ENCODE peak calls at places on chromosomes 6 and 20, in nine cellular contexts. One of them, this sample, is unnamed.

GRCh38 chr6:109222848-109223247 is 127.5 kb downstream of the CEP57L1 start:
- DNase-seq in thoracic aorta: no peak
- DNase-seq in CD8-positive, alpha-beta T cell: no peak
- DNase-seq in AG04450: no peak
- DNase-seq in tibial artery: no peak
- DNase-seq in astrocyte of the spinal cord: no peak
- DNase-seq in mammary epithelial cell: no peak
- DNase-seq in Panc1: no peak
- DNase-seq in psoas muscle: no peak
- DNase-seq in this sample: no peak

GRCh38 chr6:31004794-31005193 is 5.5 kb upstream of the MUC22 start:
- DNase-seq in thoracic aorta: no peak
- DNase-seq in CD8-positive, alpha-beta T cell: no peak
- DNase-seq in AG04450: no peak
- DNase-seq in tibial artery: no peak
- DNase-seq in astrocyte of the spinal cord: no peak
- DNase-seq in mammary epithelial cell: no peak
- DNase-seq in Panc1: no peak
- DNase-seq in psoas muscle: no peak
- DNase-seq in this sample: no peak

GRCh38 chr20:56440346-56441007 is 27.9 kb upstream of the RTF2 start:
- DNase-seq in thoracic aorta: no peak
- DNase-seq in CD8-positive, alpha-beta T cell: peak
- DNase-seq in AG04450: no peak
- DNase-seq in tibial artery: no peak
- DNase-seq in astrocyte of the spinal cord: peak
- DNase-seq in mammary epithelial cell: no peak
- DNase-seq in Panc1: no peak
- DNase-seq in psoas muscle: no peak
- DNase-seq in this sample: no peak

GRCh38 chr6:141986457-141986856 is 146.3 kb upstream of the GJE1 start:
- DNase-seq in thoracic aorta: no peak
- DNase-seq in CD8-positive, alpha-beta T cell: no peak
- DNase-seq in AG04450: no peak
- DNase-seq in tibial artery: no peak
- DNase-seq in astrocyte of the spinal cord: no peak
- DNase-seq in mammary epithelial cell: no peak
- DNase-seq in Panc1: no peak
- DNase-seq in psoas muscle: no peak
- DNase-seq in this sample: no peak

GRCh38 chr6:1577146-1577680 is 32.5 kb upstream of the FOXC1 start:
- DNase-seq in thoracic aorta: no peak
- DNase-seq in CD8-positive, alpha-beta T cell: no peak
- DNase-seq in AG04450: no peak
- DNase-seq in tibial artery: no peak
- DNase-seq in astrocyte of the spinal cord: no peak
- DNase-seq in mammary epithelial cell: no peak
- DNase-seq in Panc1: no peak
- DNase-seq in psoas muscle: no peak
- DNase-seq in this sample: no peak

GRCh38 chr6:4253604-4254211 is 118.3 kb upstream of the ECI2 start:
- DNase-seq in thoracic aorta: no peak
- DNase-seq in CD8-positive, alpha-beta T cell: no peak
- DNase-seq in AG04450: peak
- DNase-seq in tibial artery: no peak
- DNase-seq in astrocyte of the spinal cord: peak
- DNase-seq in mammary epithelial cell: peak
- DNase-seq in Panc1: no peak
- DNase-seq in psoas muscle: no peak
- DNase-seq in this sample: no peak

GRCh38 chr6:144797881-144798589 is 512.9 kb downstream of the UTRN start:
- DNase-seq in thoracic aorta: no peak
- DNase-seq in CD8-positive, alpha-beta T cell: no peak
- DNase-seq in AG04450: peak
- DNase-seq in tibial artery: no peak
- DNase-seq in astrocyte of the spinal cord: peak
- DNase-seq in mammary epithelial cell: peak
- DNase-seq in Panc1: peak
- DNase-seq in psoas muscle: no peak
- DNase-seq in this sample: no peak

GRCh38 chr20:51750037-51750769 is 18.0 kb downstream of the ATP9A start:
- DNase-seq in thoracic aorta: peak
- DNase-seq in CD8-positive, alpha-beta T cell: no peak
- DNase-seq in AG04450: peak
- DNase-seq in tibial artery: peak
- DNase-seq in astrocyte of the spinal cord: peak
- DNase-seq in mammary epithelial cell: peak
- DNase-seq in Panc1: peak
- DNase-seq in psoas muscle: peak
- DNase-seq in this sample: no peak

GRCh38 chr20:4724459-4725262 is 3.0 kb downstream of the PRND start:
- DNase-seq in thoracic aorta: no peak
- DNase-seq in CD8-positive, alpha-beta T cell: no peak
- DNase-seq in AG04450: no peak
- DNase-seq in tibial artery: no peak
- DNase-seq in astrocyte of the spinal cord: no peak
- DNase-seq in mammary epithelial cell: no peak
- DNase-seq in Panc1: no peak
- DNase-seq in psoas muscle: no peak
- DNase-seq in this sample: no peak

GRCh38 chr6:127319686-127320085 is 23.7 kb downstream of the ECHDC1 start:
- DNase-seq in thoracic aorta: no peak
- DNase-seq in CD8-positive, alpha-beta T cell: no peak
- DNase-seq in AG04450: no peak
- DNase-seq in tibial artery: no peak
- DNase-seq in astrocyte of the spinal cord: no peak
- DNase-seq in mammary epithelial cell: no peak
- DNase-seq in Panc1: no peak
- DNase-seq in psoas muscle: no peak
- DNase-seq in this sample: no peak

GRCh38 chr20:50848341-50848808 is 53.5 kb downstream of the BCAS4 start:
- DNase-seq in thoracic aorta: peak
- DNase-seq in CD8-positive, alpha-beta T cell: no peak
- DNase-seq in AG04450: no peak
- DNase-seq in tibial artery: peak
- DNase-seq in astrocyte of the spinal cord: peak
- DNase-seq in mammary epithelial cell: peak
- DNase-seq in Panc1: no peak
- DNase-seq in psoas muscle: no peak
- DNase-seq in this sample: no peak

GRCh38 chr20:61937146-61937962 is 128.3 kb downstream of the TAF4 start:
- DNase-seq in thoracic aorta: no peak
- DNase-seq in CD8-positive, alpha-beta T cell: no peak
- DNase-seq in AG04450: no peak
- DNase-seq in tibial artery: no peak
- DNase-seq in astrocyte of the spinal cord: no peak
- DNase-seq in mammary epithelial cell: no peak
- DNase-seq in Panc1: no peak
- DNase-seq in psoas muscle: peak
- DNase-seq in this sample: peak

GRCh38 chr6:68976260-68976659 is 341.2 kb downstream of the ADGRB3 start:
- DNase-seq in thoracic aorta: no peak
- DNase-seq in CD8-positive, alpha-beta T cell: no peak
- DNase-seq in AG04450: no peak
- DNase-seq in tibial artery: no peak
- DNase-seq in astrocyte of the spinal cord: no peak
- DNase-seq in mammary epithelial cell: no peak
- DNase-seq in Panc1: no peak
- DNase-seq in psoas muscle: no peak
- DNase-seq in this sample: no peak

GRCh38 chr6:68978411-68978810 is 343.3 kb downstream of the ADGRB3 start:
- DNase-seq in thoracic aorta: no peak
- DNase-seq in CD8-positive, alpha-beta T cell: no peak
- DNase-seq in AG04450: no peak
- DNase-seq in tibial artery: no peak
- DNase-seq in astrocyte of the spinal cord: no peak
- DNase-seq in mammary epithelial cell: no peak
- DNase-seq in Panc1: no peak
- DNase-seq in psoas muscle: no peak
- DNase-seq in this sample: no peak

GRCh38 chr6:68975064-68975463 is 340.0 kb downstream of the ADGRB3 start:
- DNase-seq in thoracic aorta: no peak
- DNase-seq in CD8-positive, alpha-beta T cell: no peak
- DNase-seq in AG04450: no peak
- DNase-seq in tibial artery: no peak
- DNase-seq in astrocyte of the spinal cord: peak
- DNase-seq in mammary epithelial cell: no peak
- DNase-seq in Panc1: no peak
- DNase-seq in psoas muscle: no peak
- DNase-seq in this sample: peak
- TF ChIP-seq CTCF in thoracic aorta: no peak
- TF ChIP-seq CTCF in CD8-positive, alpha-beta T cell: no peak
- TF ChIP-seq CTCF in AG04450: no peak
- TF ChIP-seq CTCF in tibial artery: no peak
- TF ChIP-seq CTCF in astrocyte of the spinal cord: peak
- TF ChIP-seq CTCF in mammary epithelial cell: no peak
- TF ChIP-seq CTCF in Panc1: peak
- TF ChIP-seq CTCF in psoas muscle: no peak
- TF ChIP-seq CTCF in this sample: peak

DNA sequence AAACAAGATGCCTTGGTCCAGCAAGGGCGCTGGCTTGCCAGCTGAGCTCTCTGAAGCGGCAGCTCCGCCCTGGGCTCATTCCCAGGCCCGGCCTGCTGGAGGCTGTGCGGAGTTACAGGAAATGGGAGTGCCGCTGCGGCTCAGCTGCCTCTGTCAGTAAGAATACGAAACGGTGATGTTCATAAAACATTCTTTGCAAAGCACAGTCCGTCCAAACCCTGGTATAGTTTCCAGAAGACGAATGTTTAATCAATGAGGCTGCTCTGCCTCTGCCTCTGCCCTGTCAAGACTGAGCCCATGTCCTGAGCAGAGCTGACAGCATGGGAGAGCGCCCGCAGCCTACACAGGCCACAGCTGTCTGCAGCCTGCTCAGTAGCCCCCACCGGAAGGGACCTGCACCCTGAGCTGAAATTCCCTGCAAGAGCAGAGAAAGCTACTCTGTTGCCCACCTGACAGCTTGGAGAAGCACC is 153.3 kb upstream of the SNX9 start:
- DNase-seq in thoracic aorta: peak
- DNase-seq in CD8-positive, alpha-beta T cell: no peak
- DNase-seq in AG04450: peak
- DNase-seq in tibial artery: peak
- DNase-seq in astrocyte of the spinal cord: peak
- DNase-seq in mammary epithelial cell: peak
- DNase-seq in Panc1: no peak
- DNase-seq in psoas muscle: peak
- DNase-seq in this sample: peak
- H3K4me3 ChIP-seq in thoracic aorta: peak
- H3K4me3 ChIP-seq in CD8-positive, alpha-beta T cell: no peak
- H3K4me3 ChIP-seq in AG04450: peak
- H3K4me3 ChIP-seq in tibial artery: peak
- H3K4me3 ChIP-seq in astrocyte of the spinal cord: no peak
- H3K4me3 ChIP-seq in mammary epithelial cell: no peak
- H3K4me3 ChIP-seq in Panc1: no peak
- H3K4me3 ChIP-seq in psoas muscle: peak
- H3K4me3 ChIP-seq in this sample: no peak

GRCh38 chr20:46583411-46584214 is 33.2 kb upstream of the OCSTAMP start:
- DNase-seq in thoracic aorta: no peak
- DNase-seq in CD8-positive, alpha-beta T cell: no peak
- DNase-seq in AG04450: no peak
- DNase-seq in tibial artery: no peak
- DNase-seq in astrocyte of the spinal cord: no peak
- DNase-seq in mammary epithelial cell: no peak
- DNase-seq in Panc1: no peak
- DNase-seq in psoas muscle: no peak
- DNase-seq in this sample: no peak

GRCh38 chr20:46582648-46583047 is 32.2 kb upstream of the OCSTAMP start:
- DNase-seq in thoracic aorta: no peak
- DNase-seq in CD8-positive, alpha-beta T cell: no peak
- DNase-seq in AG04450: no peak
- DNase-seq in tibial artery: no peak
- DNase-seq in astrocyte of the spinal cord: no peak
- DNase-seq in mammary epithelial cell: no peak
- DNase-seq in Panc1: no peak
- DNase-seq in psoas muscle: no peak
- DNase-seq in this sample: no peak

GRCh38 chr20:46580613-46581012 is 30.2 kb upstream of the OCSTAMP start:
- DNase-seq in thoracic aorta: no peak
- DNase-seq in CD8-positive, alpha-beta T cell: no peak
- DNase-seq in AG04450: no peak
- DNase-seq in tibial artery: no peak
- DNase-seq in astrocyte of the spinal cord: no peak
- DNase-seq in mammary epithelial cell: peak
- DNase-seq in Panc1: no peak
- DNase-seq in psoas muscle: no peak
- DNase-seq in this sample: no peak

GRCh38 chr20:46578745-46579144 is 28.3 kb upstream of the OCSTAMP start:
- DNase-seq in thoracic aorta: no peak
- DNase-seq in CD8-positive, alpha-beta T cell: no peak
- DNase-seq in AG04450: no peak
- DNase-seq in tibial artery: no peak
- DNase-seq in astrocyte of the spinal cord: no peak
- DNase-seq in mammary epithelial cell: no peak
- DNase-seq in Panc1: no peak
- DNase-seq in psoas muscle: no peak
- DNase-seq in this sample: no peak

GRCh38 chr20:46581386-46581785 is 30.9 kb upstream of the OCSTAMP start:
- DNase-seq in thoracic aorta: no peak
- DNase-seq in CD8-positive, alpha-beta T cell: no peak
- DNase-seq in AG04450: no peak
- DNase-seq in tibial artery: no peak
- DNase-seq in astrocyte of the spinal cord: no peak
- DNase-seq in mammary epithelial cell: no peak
- DNase-seq in Panc1: no peak
- DNase-seq in psoas muscle: no peak
- DNase-seq in this sample: no peak
- TF ChIP-seq CTCF in thoracic aorta: no peak
- TF ChIP-seq CTCF in CD8-positive, alpha-beta T cell: no peak
- TF ChIP-seq CTCF in AG04450: no peak
- TF ChIP-seq CTCF in tibial artery: no peak
- TF ChIP-seq CTCF in astrocyte of the spinal cord: no peak
- TF ChIP-seq CTCF in mammary epithelial cell: no peak
- TF ChIP-seq CTCF in Panc1: no peak
- TF ChIP-seq CTCF in psoas muscle: no peak
- TF ChIP-seq CTCF in this sample: no peak

DNA sequence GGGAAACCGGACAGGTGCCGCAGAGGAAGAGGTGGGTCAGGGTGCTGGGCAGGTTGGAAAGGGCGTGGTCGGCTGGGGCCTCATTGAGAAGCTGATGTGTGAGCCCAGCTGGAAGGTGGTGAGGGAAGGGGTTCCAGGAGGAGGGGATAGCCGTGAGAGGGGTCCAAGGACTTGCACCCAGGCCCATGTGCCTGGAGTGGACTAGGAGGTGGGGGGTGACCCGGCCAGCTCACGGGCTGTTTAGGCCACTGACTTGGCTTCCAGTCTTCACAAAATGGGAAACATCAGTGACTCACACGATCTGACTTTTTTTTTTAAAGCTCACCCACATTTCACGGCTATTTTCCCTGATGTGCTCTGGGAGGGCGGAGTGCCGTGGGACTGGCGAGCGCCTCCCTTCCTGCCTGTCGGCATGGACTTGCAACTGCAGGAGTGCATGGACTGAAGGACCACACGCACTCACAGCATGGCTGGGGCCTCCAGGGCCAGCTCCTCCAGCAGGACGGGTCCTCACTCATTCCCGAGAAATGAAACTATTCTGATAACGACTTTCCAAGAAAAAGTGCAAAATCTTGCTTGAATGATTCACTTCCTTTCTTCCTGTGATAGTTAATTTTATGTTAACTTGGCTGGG is 13.5 kb upstream of the PDE10A start:
- DNase-seq in thoracic aorta: no peak
- DNase-seq in CD8-positive, alpha-beta T cell: no peak
- DNase-seq in AG04450: no peak
- DNase-seq in tibial artery: no peak
- DNase-seq in astrocyte of the spinal cord: peak
- DNase-seq in mammary epithelial cell: no peak
- DNase-seq in Panc1: no peak
- DNase-seq in psoas muscle: no peak
- DNase-seq in this sample: no peak
- H3K4me3 ChIP-seq in thoracic aorta: no peak
- H3K4me3 ChIP-seq in CD8-positive, alpha-beta T cell: no peak
- H3K4me3 ChIP-seq in AG04450: no peak
- H3K4me3 ChIP-seq in tibial artery: no peak
- H3K4me3 ChIP-seq in astrocyte of the spinal cord: no peak
- H3K4me3 ChIP-seq in mammary epithelial cell: no peak
- H3K4me3 ChIP-seq in Panc1: no peak
- H3K4me3 ChIP-seq in psoas muscle: no peak
- H3K4me3 ChIP-seq in this sample: no peak